ENCODE peak calls at places on chromosomes 6 and 20, in four cellular contexts. One of them, this sample, is unnamed.

GRCh38 chr6:136643850-136644596 is 93.8 kb upstream of the MAP7 start:
- DNase-seq in choroid plexus epithelial cell: peak
- DNase-seq in stomach: peak
- DNase-seq in fibroblast of mammary gland: peak
- DNase-seq in this sample: peak

GRCh38 chr6:151118453-151119123 is 121.2 kb upstream of the AKAP12 start:
- DNase-seq in stomach: no peak
- DNase-seq in fibroblast of mammary gland: no peak
- DNase-seq in choroid plexus epithelial cell: no peak
- DNase-seq in this sample: peak

GRCh38 chr6:154993710-154994109 is 1.4 kb upstream of the TIAM2 start:
- DNase-seq in fibroblast of mammary gland: no peak
- DNase-seq in stomach: no peak
- DNase-seq in choroid plexus epithelial cell: no peak
- DNase-seq in this sample: no peak

GRCh38 chr6:52533491-52533890 is 43.4 kb downstream of the TRAM2 start:
- DNase-seq in stomach: no peak
- DNase-seq in fibroblast of mammary gland: no peak
- DNase-seq in choroid plexus epithelial cell: no peak
- DNase-seq in this sample: no peak

GRCh38 chr6:15296735-15297134 is 50.9 kb downstream of the JARID2 start:
- DNase-seq in fibroblast of mammary gland: no peak
- DNase-seq in stomach: no peak
- DNase-seq in choroid plexus epithelial cell: no peak
- DNase-seq in this sample: peak

GRCh38 chr6:158672726-158673125 is 22.9 kb downstream of the SYTL3 start:
- DNase-seq in fibroblast of mammary gland: no peak
- DNase-seq in choroid plexus epithelial cell: no peak
- DNase-seq in stomach: no peak
- DNase-seq in this sample: no peak

GRCh38 chr6:100152201-100152600 is 158.2 kb upstream of the MCHR2 start:
- DNase-seq in choroid plexus epithelial cell: no peak
- DNase-seq in fibroblast of mammary gland: peak
- DNase-seq in stomach: no peak
- DNase-seq in this sample: peak

GRCh38 chr6:170223718-170224693 is 66.9 kb downstream of the DLL1 start:
- DNase-seq in fibroblast of mammary gland: no peak
- DNase-seq in choroid plexus epithelial cell: no peak
- DNase-seq in stomach: no peak
- DNase-seq in this sample: peak

GRCh38 chr6:16723833-16724232 is 37.4 kb downstream of the ATXN1 start:
- DNase-seq in fibroblast of mammary gland: peak
- DNase-seq in stomach: no peak
- DNase-seq in choroid plexus epithelial cell: peak
- DNase-seq in this sample: peak

GRCh38 chr6:170429457-170429856 is 122.9 kb downstream of the FAM120B start:
- DNase-seq in fibroblast of mammary gland: peak
- DNase-seq in stomach: no peak
- DNase-seq in choroid plexus epithelial cell: peak
- DNase-seq in this sample: peak

GRCh38 chr6:30799210-30799609 is 54.9 kb upstream of the IER3 start:
- DNase-seq in fibroblast of mammary gland: no peak
- DNase-seq in choroid plexus epithelial cell: no peak
- DNase-seq in stomach: no peak
- DNase-seq in this sample: no peak

GRCh38 chr6:126804255-126805064 is 314.0 kb upstream of the RSPO3 start:
- DNase-seq in stomach: no peak
- DNase-seq in choroid plexus epithelial cell: peak
- DNase-seq in fibroblast of mammary gland: peak
- DNase-seq in this sample: no peak

GRCh38 chr6:108250240-108250866 is 10.5 kb downstream of the SNX3 start:
- DNase-seq in fibroblast of mammary gland: peak
- DNase-seq in choroid plexus epithelial cell: peak
- DNase-seq in stomach: no peak
- DNase-seq in this sample: no peak

GRCh38 chr6:89887452-89888137 is 6.7 kb upstream of the GJA10 start:
- DNase-seq in fibroblast of mammary gland: peak
- DNase-seq in choroid plexus epithelial cell: peak
- DNase-seq in stomach: no peak
- DNase-seq in this sample: no peak

GRCh38 chr6:22754111-22754510 is 184.7 kb downstream of the HDGFL1 start:
- DNase-seq in fibroblast of mammary gland: peak
- DNase-seq in choroid plexus epithelial cell: peak
- DNase-seq in stomach: no peak
- DNase-seq in this sample: no peak

GRCh38 chr6:129073651-129074419 is 190.9 kb downstream of the LAMA2 start:
- DNase-seq in fibroblast of mammary gland: no peak
- DNase-seq in stomach: no peak
- DNase-seq in choroid plexus epithelial cell: peak
- DNase-seq in this sample: peak

GRCh38 chr6:74087898-74088297 is 391.9 kb downstream of the CD109 start:
- DNase-seq in stomach: no peak
- DNase-seq in fibroblast of mammary gland: peak
- DNase-seq in choroid plexus epithelial cell: peak
- DNase-seq in this sample: no peak

GRCh38 chr6:71194730-71195129 is 93.9 kb upstream of the OGFRL1 start:
- DNase-seq in choroid plexus epithelial cell: peak
- DNase-seq in fibroblast of mammary gland: peak
- DNase-seq in stomach: no peak
- DNase-seq in this sample: no peak

GRCh38 chr6:11525468-11526155 is 11.9 kb upstream of the TMEM170B start:
- DNase-seq in stomach: no peak
- DNase-seq in choroid plexus epithelial cell: peak
- DNase-seq in fibroblast of mammary gland: peak
- DNase-seq in this sample: no peak

GRCh38 chr6:162849269-162849668 is 121.5 kb downstream of the PACRG start:
- DNase-seq in stomach: no peak
- DNase-seq in choroid plexus epithelial cell: no peak
- DNase-seq in fibroblast of mammary gland: no peak
- DNase-seq in this sample: no peak

GRCh38 chr6:6901205-6901719 is 206.5 kb upstream of the RREB1 start:
- DNase-seq in choroid plexus epithelial cell: no peak
- DNase-seq in fibroblast of mammary gland: no peak
- DNase-seq in stomach: no peak
- DNase-seq in this sample: no peak

GRCh38 chr20:11178946-11179654 is 505.3 kb upstream of the JAG1 start:
- DNase-seq in stomach: no peak
- DNase-seq in fibroblast of mammary gland: peak
- DNase-seq in choroid plexus epithelial cell: peak
- DNase-seq in this sample: no peak

GRCh38 chr6:145761584-145761983 is 26.3 kb upstream of the EPM2A start:
- DNase-seq in choroid plexus epithelial cell: no peak
- DNase-seq in fibroblast of mammary gland: no peak
- DNase-seq in stomach: no peak
- DNase-seq in this sample: no peak

GRCh38 chr6:157059781-157060180 is 263.5 kb downstream of the TMEM242 start:
- DNase-seq in choroid plexus epithelial cell: no peak
- DNase-seq in stomach: peak
- DNase-seq in fibroblast of mammary gland: no peak
- DNase-seq in this sample: no peak

GRCh38 chr20:37385176-37385575 is 39.2 kb downstream of the SRC start:
- DNase-seq in choroid plexus epithelial cell: no peak
- DNase-seq in stomach: no peak
- DNase-seq in fibroblast of mammary gland: no peak
- DNase-seq in this sample: peak

GRCh38 chr6:84892666-84893065 is 128.3 kb upstream of the TBX18 start:
- DNase-seq in fibroblast of mammary gland: peak
- DNase-seq in choroid plexus epithelial cell: peak
- DNase-seq in stomach: no peak
- DNase-seq in this sample: no peak

GRCh38 chr6:41726876-41727275 is 8.5 kb downstream of the TFEB start:
- DNase-seq in stomach: no peak
- DNase-seq in fibroblast of mammary gland: no peak
- DNase-seq in choroid plexus epithelial cell: no peak
- DNase-seq in this sample: no peak

GRCh38 chr6:133890941-133891813 is 2.3 kb downstream of the TCF21 start:
- DNase-seq in fibroblast of mammary gland: peak
- DNase-seq in stomach: peak
- DNase-seq in choroid plexus epithelial cell: peak
- DNase-seq in this sample: peak

GRCh38 chr6:80523029-80523428 is 416.6 kb downstream of the BCKDHB start:
- DNase-seq in choroid plexus epithelial cell: peak
- DNase-seq in fibroblast of mammary gland: peak
- DNase-seq in stomach: no peak
- DNase-seq in this sample: no peak

GRCh38 chr6:159943101-159943632 is 25.7 kb upstream of the IGF2R start:
- DNase-seq in choroid plexus epithelial cell: peak
- DNase-seq in fibroblast of mammary gland: peak
- DNase-seq in stomach: no peak
- DNase-seq in this sample: peak

GRCh38 chr6:156780117-156780641 is 3.0 kb downstream of the ARID1B start:
- DNase-seq in stomach: peak
- DNase-seq in fibroblast of mammary gland: peak
- DNase-seq in choroid plexus epithelial cell: peak
- DNase-seq in this sample: peak

GRCh38 chr6:95685817-95686216 is 108.5 kb downstream of the MANEA start:
- DNase-seq in fibroblast of mammary gland: no peak
- DNase-seq in choroid plexus epithelial cell: no peak
- DNase-seq in stomach: no peak
- DNase-seq in this sample: no peak

GRCh38 chr6:116615937-116616756 is at the start of gene RSPH4A:
- DNase-seq in stomach: peak
- DNase-seq in fibroblast of mammary gland: peak
- DNase-seq in choroid plexus epithelial cell: peak
- DNase-seq in this sample: peak

DNA sequence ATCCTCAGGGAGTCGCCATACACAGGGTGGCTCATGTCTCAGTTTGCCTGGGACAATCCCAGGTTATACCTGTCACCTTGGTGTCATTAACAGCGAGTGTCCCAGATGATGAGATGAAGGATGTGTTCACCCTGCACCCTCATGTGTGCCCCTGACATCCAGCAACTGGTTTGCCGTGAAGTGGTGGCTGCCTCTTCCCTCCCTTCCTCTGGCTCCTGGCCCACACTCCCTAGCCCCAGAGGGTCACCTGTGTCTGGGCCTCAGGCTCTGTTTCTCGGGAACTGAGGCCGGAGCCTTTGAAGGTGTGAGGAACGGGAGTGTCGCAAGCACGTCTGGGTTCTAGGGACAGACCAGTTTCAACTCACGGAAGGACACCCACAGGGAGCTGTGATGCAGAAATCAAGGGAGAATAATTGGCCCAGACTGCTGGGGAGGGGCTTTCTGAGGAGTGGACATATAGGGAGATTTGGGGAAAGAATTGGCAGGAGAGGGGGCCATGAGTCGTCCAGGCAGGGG is 35.8 kb upstream of the PHACTR3 start:
- DNase-seq in choroid plexus epithelial cell: no peak
- DNase-seq in fibroblast of mammary gland: no peak
- DNase-seq in stomach: no peak
- DNase-seq in this sample: no peak
- H3K4me3 ChIP-seq in choroid plexus epithelial cell: no peak
- H3K4me3 ChIP-seq in fibroblast of mammary gland: no peak
- H3K4me3 ChIP-seq in stomach: no peak
- H3K4me3 ChIP-seq in this sample: no peak

GRCh38 chr6:112251170-112251945 is 3.0 kb downstream of the LAMA4 start:
- DNase-seq in stomach: no peak
- DNase-seq in fibroblast of mammary gland: peak
- DNase-seq in choroid plexus epithelial cell: peak
- DNase-seq in this sample: peak

GRCh38 chr6:112254921-112255320 is 554 bp upstream of the LAMA4 start:
- DNase-seq in stomach: no peak
- DNase-seq in fibroblast of mammary gland: no peak
- DNase-seq in choroid plexus epithelial cell: no peak
- DNase-seq in this sample: no peak

GRCh38 chr6:112253505-112253841 is 894 bp downstream of the LAMA4 start:
- DNase-seq in fibroblast of mammary gland: no peak
- DNase-seq in choroid plexus epithelial cell: peak
- DNase-seq in stomach: no peak
- DNase-seq in this sample: peak

GRCh38 chr6:112252571-112253504 is 1.5 kb downstream of the LAMA4 start:
- DNase-seq in stomach: no peak
- DNase-seq in choroid plexus epithelial cell: peak
- DNase-seq in fibroblast of mammary gland: peak
- DNase-seq in this sample: no peak

DNA sequence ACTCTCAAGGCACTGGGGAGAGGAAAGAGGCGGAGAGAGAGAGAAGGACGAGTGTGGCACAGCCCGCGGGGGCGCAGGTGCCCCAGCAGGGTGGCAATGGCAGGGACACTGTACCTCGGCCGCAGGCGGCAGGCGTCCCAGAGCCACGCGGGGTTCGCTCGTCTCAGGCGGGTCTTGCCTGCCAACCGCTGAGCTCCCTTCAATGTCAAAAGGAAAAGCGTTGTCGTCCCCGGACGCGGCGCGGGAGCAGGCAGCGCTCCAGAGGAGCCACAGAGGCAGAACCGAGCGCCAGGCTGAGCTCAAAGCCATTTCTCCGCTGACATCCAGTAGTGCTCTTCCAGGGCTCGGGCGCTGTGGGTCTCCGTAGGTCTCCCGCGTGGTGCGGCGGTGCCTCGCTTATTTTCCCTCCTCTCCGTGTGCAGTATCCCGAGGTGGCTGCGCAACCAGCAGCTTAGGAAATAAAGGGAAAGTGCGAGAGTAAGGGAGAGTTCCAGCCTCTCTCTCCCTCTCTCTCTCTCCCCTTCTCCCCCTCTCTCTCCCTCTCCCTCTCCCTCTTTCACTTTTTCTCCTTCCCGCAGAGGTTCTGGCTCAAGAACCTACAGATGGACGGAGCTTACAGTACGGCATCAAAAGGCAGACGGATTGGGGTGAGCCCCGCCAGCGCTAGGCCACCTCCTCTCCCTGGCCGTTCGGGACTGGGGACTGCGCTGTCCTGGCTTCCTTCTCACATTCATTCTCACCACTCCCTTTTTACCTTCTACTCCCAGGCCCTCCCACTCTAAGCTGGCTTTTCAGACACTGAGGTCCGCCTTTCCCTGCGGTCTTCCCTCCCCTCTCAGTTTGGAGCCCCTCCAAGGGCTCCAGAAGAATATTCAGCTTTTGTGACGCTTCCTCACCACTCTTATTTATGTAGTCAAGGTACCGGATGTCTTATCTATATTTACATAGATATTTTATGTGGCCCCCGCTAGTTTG is at the start of gene LAMA4:
- DNase-seq in choroid plexus epithelial cell: peak
- DNase-seq in fibroblast of mammary gland: peak
- DNase-seq in stomach: peak
- DNase-seq in this sample: peak
- H3K4me3 ChIP-seq in choroid plexus epithelial cell: peak
- H3K4me3 ChIP-seq in fibroblast of mammary gland: peak
- H3K4me3 ChIP-seq in stomach: peak
- H3K4me3 ChIP-seq in this sample: peak

GRCh38 chr6:142927904-142928303 is 17.1 kb downstream of the HIVEP2 start:
- DNase-seq in fibroblast of mammary gland: no peak
- DNase-seq in stomach: no peak
- DNase-seq in choroid plexus epithelial cell: peak
- DNase-seq in this sample: no peak
- H3K4me3 ChIP-seq in fibroblast of mammary gland: no peak
- H3K4me3 ChIP-seq in stomach: no peak
- H3K4me3 ChIP-seq in choroid plexus epithelial cell: peak
- H3K4me3 ChIP-seq in this sample: no peak

DNA sequence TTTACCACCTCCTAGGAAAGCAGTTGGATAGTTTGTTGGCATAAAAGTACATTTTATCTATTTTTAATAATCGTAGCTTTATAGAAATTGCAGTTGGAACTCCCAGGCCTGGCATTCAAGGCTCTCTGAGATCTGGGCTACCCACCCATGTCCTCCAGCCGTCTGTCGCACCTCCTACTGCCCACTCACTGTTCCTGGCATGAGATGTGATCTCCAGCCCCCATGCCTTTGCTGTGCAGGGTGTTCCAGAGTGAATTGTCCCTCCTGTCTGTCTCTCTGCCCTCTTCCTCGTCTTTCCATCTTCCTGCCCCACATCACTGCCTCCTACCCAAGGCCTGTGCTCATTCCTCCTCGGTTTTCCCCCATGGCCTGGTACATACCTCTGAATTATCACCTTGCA is 50.7 kb downstream of the PTPN1 start:
- DNase-seq in fibroblast of mammary gland: no peak
- DNase-seq in stomach: no peak
- DNase-seq in choroid plexus epithelial cell: no peak
- DNase-seq in this sample: no peak
- H3K4me3 ChIP-seq in fibroblast of mammary gland: no peak
- H3K4me3 ChIP-seq in stomach: no peak
- H3K4me3 ChIP-seq in choroid plexus epithelial cell: no peak
- H3K4me3 ChIP-seq in this sample: no peak

This sample was measured in osteoblast.